ENCODE peak calls at places on chromosome 6, in seven cellular contexts. P, C, O, U, X, H and Z are unnamed samples.

GRCh38 chr6:30548375-30548774 is 7.9 kb downstream of the GNL1 start:
- DNase-seq in P (no peak), C (no peak), O (no peak), U (no peak), X (peak; percentile 65), H (no peak), Z (no peak)

GRCh38 chr6:130655586-130655985 is 171.6 kb upstream of the SMLR1 start:
- DNase-seq in P (no peak), C (no peak), O (no peak), U (no peak), X (peak; percentile 11), H (no peak), Z (no peak)

GRCh38 chr6:7671581-7671980 is 54.3 kb upstream of the BMP6 start:
- DNase-seq in P (no peak), C (no peak), O (no peak), U (no peak), X (peak; percentile 28), H (no peak), Z (no peak)

GRCh38 chr6:43376551-43376981 is 7.1 kb upstream of the ZNF318 start:
- DNase-seq in P (no peak), C (no peak), O (no peak), U (no peak), X (peak; percentile 59), H (no peak), Z (no peak)

GRCh38 chr6:31453259-31453658 is 44.7 kb upstream of the MICB start:
- DNase-seq in P (no peak), C (no peak), O (no peak), U (no peak), X (no peak), H (no peak), Z (no peak)

GRCh38 chr6:41489284-41489851 is 56.8 kb upstream of the FOXP4 start:
- DNase-seq in P (no peak), C (no peak), O (peak; percentile 19), U (no peak), X (peak; percentile 56), H (peak; percentile 41), Z (no peak)

GRCh38 chr6:41535766-41536165 is 10.4 kb upstream of the FOXP4 start:
- DNase-seq in P (no peak), C (no peak), O (no peak), U (no peak), X (no peak), H (no peak), Z (no peak)

GRCh38 chr6:79301290-79301689 is 66.8 kb upstream of the HMGN3 start:
- DNase-seq in P (no peak), C (no peak), O (no peak), U (no peak), X (no peak), H (no peak), Z (no peak)

GRCh38 chr6:14144678-14145113 is 27.1 kb downstream of the CD83 start:
- DNase-seq in P (peak; percentile 67), C (peak; percentile 50), O (peak; percentile 60), U (peak; percentile 84), X (peak; percentile 62), H (peak; percentile 92), Z (peak; percentile 64)

GRCh38 chr6:136137008-136137689 is 113.0 kb downstream of the MTFR2 start:
- DNase-seq in P (no peak), C (no peak), O (no peak), U (no peak), X (peak; percentile 72), H (no peak), Z (no peak)

GRCh38 chr6:17015144-17015543 is 86.7 kb upstream of the STMND1 start:
- DNase-seq in P (no peak), C (no peak), O (no peak), U (no peak), X (peak; percentile 89), H (no peak), Z (no peak)

GRCh38 chr6:6105472-6106036 is 98.8 kb upstream of the NRN1 start:
- DNase-seq in P (no peak), C (no peak), O (no peak), U (no peak), X (no peak), H (peak; percentile 57), Z (no peak)

GRCh38 chr6:89970072-89970471 is 75.8 kb downstream of the GJA10 start:
- DNase-seq in P (no peak), C (no peak), O (no peak), U (no peak), X (no peak), H (no peak), Z (no peak)

GRCh38 chr6:29815118-29815750 is 12.4 kb upstream of the HLA-G start:
- DNase-seq in P (no peak), C (no peak), O (no peak), U (no peak), X (no peak), H (no peak), Z (no peak)

GRCh38 chr6:133804263-133804662 is 84.7 kb upstream of the TCF21 start:
- DNase-seq in P (no peak), C (no peak), O (no peak), U (no peak), X (peak; percentile 52), H (no peak), Z (no peak)

GRCh38 chr6:84539122-84539856 is 225.1 kb downstream of the TBX18 start:
- DNase-seq in P (no peak), C (no peak), O (no peak), U (no peak), X (no peak), H (no peak), Z (no peak)

DNA sequence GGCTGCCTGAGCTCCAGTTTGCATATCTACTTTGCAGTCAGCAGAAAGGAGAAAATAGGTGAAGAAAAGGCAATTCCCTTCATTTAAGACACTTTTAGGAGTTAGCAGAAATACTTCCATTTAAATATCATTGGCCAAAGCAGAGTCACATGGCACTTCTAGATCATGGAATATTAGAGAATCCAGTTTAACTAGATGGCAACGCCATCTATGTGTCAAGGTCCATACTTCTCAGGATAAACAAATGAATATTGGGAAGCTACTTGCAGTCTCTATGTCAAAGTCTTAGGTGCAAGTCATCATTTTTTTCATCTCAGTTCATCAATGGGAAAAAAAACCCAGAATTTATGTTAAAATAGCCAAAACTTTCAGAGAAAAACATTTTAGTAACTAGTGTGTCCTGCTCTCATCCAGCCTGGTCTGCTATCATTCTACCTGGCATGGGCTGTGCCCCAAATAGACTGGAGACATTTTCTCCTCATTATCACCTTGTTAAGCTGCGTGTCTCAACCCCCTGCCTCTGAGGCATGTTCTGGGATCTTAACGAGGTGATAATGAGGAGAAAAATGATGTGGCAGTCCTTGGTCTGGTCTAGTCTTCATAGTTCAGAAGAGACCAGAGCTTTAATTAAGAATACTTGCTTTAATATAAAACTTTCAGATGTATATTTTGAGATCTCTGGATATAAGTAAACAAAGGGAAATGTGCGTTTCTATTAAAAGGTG is 227.3 kb downstream of the TBX18 start:
- DNase-seq in P (no peak), C (no peak), O (no peak), U (no peak), X (no peak), H (no peak), Z (no peak)
- TF ChIP-seq CTCF in P (no peak), C (no peak), O (no peak), U (no peak), X (no peak), H (no peak), Z (no peak)

GRCh38 chr6:156719720-156720563 is 57.2 kb upstream of the ARID1B start:
- DNase-seq in P (peak; percentile 97), C (peak; percentile 97), O (peak; percentile 97), U (peak; percentile 7), X (peak; percentile 87), H (peak; percentile 74), Z (peak; percentile 97)

GRCh38 chr6:156718647-156719394 is 58.4 kb upstream of the ARID1B start:
- DNase-seq in P (no peak), C (peak; percentile 33), O (peak; percentile 34), U (no peak), X (peak; percentile 55), H (no peak), Z (peak; percentile 62)

GRCh38 chr6:156717542-156717941 is 59.6 kb upstream of the ARID1B start:
- DNase-seq in P (no peak), C (no peak), O (no peak), U (no peak), X (no peak), H (no peak), Z (no peak)

GRCh38 chr6:156720739-156721714 is 56.2 kb upstream of the ARID1B start:
- DNase-seq in P (peak; percentile 65), C (peak; percentile 73), O (no peak), U (no peak), X (peak; percentile 31), H (peak; percentile 69), Z (peak; percentile 55)

GRCh38 chr6:156719395-156719719 is 57.8 kb upstream of the ARID1B start:
- DNase-seq in P (no peak), C (no peak), O (no peak), U (no peak), X (no peak), H (no peak), Z (no peak)
- TF ChIP-seq CTCF in P (no peak), C (no peak), O (no peak), U (no peak), X (no peak), H (no peak), Z (no peak)

DNA sequence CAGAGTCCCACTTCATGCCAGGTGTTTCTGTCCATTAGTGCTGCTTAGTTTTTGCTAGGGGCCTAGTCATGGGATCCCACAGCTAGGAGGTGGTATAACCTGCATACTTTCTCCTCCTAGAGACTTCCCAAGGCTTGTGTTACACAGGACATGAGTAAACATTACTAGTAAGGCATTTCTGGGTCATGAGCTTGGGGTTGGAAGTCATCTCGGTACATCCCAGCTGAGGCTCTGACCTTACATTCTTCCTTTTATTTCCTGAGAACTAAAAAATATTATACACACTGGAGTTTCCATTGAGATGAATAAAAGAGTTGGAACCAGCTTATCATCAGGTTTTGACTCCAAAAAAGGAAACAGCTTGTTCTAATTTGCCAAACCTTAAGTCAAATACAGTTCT is 20.9 kb upstream of the PNPLA1 start:
- DNase-seq in P (no peak), C (no peak), O (no peak), U (no peak), X (peak; percentile 70), H (no peak), Z (no peak)
- TF ChIP-seq CTCF in P (no peak), C (no peak), O (no peak), U (no peak), X (no peak), H (no peak), Z (no peak)

GRCh38 chr6:33069021-33069738 is 4.3 kb downstream of the HLA-DPA1 start:
- DNase-seq in P (no peak), C (no peak), O (no peak), U (no peak), X (no peak), H (no peak), Z (no peak)
- TF ChIP-seq CTCF in P (no peak), C (no peak), O (no peak), U (no peak), X (no peak), H (no peak), Z (no peak)